ENCODE peak calls at places on chromosomes 7 and 10, in eight cellular contexts. K, C, Z, H, V, B, G and Q are unnamed samples.

GRCh38 chr10:59099536-59099935 is 76.9 kb upstream of the PHYHIPL start:
- DNase-seq in K (no peak), C (peak; percentile 66), Z (no peak), H (no peak), V (no peak), B (no peak), G (no peak), Q (no peak)

GRCh38 chr7:137909042-137909441 is 62.3 kb upstream of the DGKI start:
- DNase-seq in K (no peak), C (no peak), Z (peak; percentile 50), H (no peak), V (no peak), B (no peak), G (no peak), Q (no peak)

GRCh38 chr10:34758447-34758996 is 56.6 kb downstream of the PARD3 start:
- DNase-seq in K (no peak), C (no peak), Z (no peak), H (no peak), V (peak; percentile 94), B (no peak), G (no peak), Q (no peak)

GRCh38 chr7:1740214-1740613 is 70.1 kb downstream of the ELFN1 start:
- DNase-seq in K (no peak), C (no peak), Z (no peak), H (no peak), V (no peak), B (no peak), G (no peak), Q (no peak)

GRCh38 chr7:70477051-70478010 is 654.6 kb upstream of the GALNT17 start:
- DNase-seq in K (no peak), C (no peak), Z (no peak), H (no peak), V (no peak), B (no peak), G (no peak), Q (peak; percentile 34)

GRCh38 chr10:75751232-75751631 is 319.8 kb downstream of the LRMDA start:
- DNase-seq in K (no peak), C (no peak), Z (no peak), H (no peak), V (no peak), B (no peak), G (no peak), Q (no peak)

GRCh38 chr7:157004050-157004838 is 6.2 kb downstream of the MNX1 start:
- DNase-seq in K (no peak), C (no peak), Z (no peak), H (no peak), V (no peak), B (peak; percentile 8), G (no peak), Q (no peak)

GRCh38 chr10:15369642-15370211 is 1.4 kb downstream of the FAM171A1 start:
- DNase-seq in K (no peak), C (no peak), Z (peak; percentile 26), H (no peak), V (no peak), B (no peak), G (no peak), Q (peak; percentile 18)

GRCh38 chr10:57218382-57218781 is 857.3 kb upstream of the ZWINT start:
- DNase-seq in K (no peak), C (no peak), Z (no peak), H (no peak), V (peak; percentile 89), B (no peak), G (no peak), Q (no peak)

GRCh38 chr10:79352035-79352595 is 4.8 kb downstream of the PPIF start:
- DNase-seq in K (no peak), C (no peak), Z (no peak), H (no peak), V (no peak), B (no peak), G (no peak), Q (peak; percentile 11)

GRCh38 chr10:91313761-91314520 is 93.5 kb downstream of the PCGF5 start:
- DNase-seq in K (no peak), C (no peak), Z (no peak), H (no peak), V (no peak), B (no peak), G (no peak), Q (no peak)

GRCh38 chr10:24642921-24643678 is 80.6 kb downstream of the ARHGAP21 start:
- DNase-seq in K (no peak), C (no peak), Z (no peak), H (no peak), V (peak; percentile 80), B (peak; percentile 70), G (no peak), Q (no peak)

GRCh38 chr10:113177163-113177935 is 227.3 kb downstream of the TCF7L2 start:
- DNase-seq in K (no peak), C (no peak), Z (peak; percentile 50), H (no peak), V (no peak), B (no peak), G (no peak), Q (no peak)

GRCh38 chr7:74452748-74453320 is 872 bp upstream of the GTF2IRD1 start:
- DNase-seq in K (no peak), C (peak; percentile 88), Z (no peak), H (peak; percentile 35), V (no peak), B (no peak), G (peak; percentile 63), Q (peak; percentile 73)

GRCh38 chr10:21519981-21520436 is 5.5 kb downstream of the SKIDA1 start:
- DNase-seq in K (no peak), C (no peak), Z (no peak), H (no peak), V (no peak), B (peak; percentile 80), G (no peak), Q (no peak)

GRCh38 chr10:80500572-80501380 is 36.9 kb upstream of the SH2D4B start:
- DNase-seq in K (peak; percentile 36), C (no peak), Z (peak; percentile 74), H (no peak), V (peak; percentile 63), B (no peak), G (no peak), Q (peak; percentile 85)

GRCh38 chr7:4789194-4790077 is 14.0 kb downstream of the AP5Z1 start:
- DNase-seq in K (no peak), C (no peak), Z (no peak), H (no peak), V (no peak), B (no peak), G (no peak), Q (no peak)

GRCh38 chr7:6709808-6710207 is 3.1 kb upstream of the ZNF12 start:
- DNase-seq in K (no peak), C (no peak), Z (no peak), H (no peak), V (no peak), B (no peak), G (no peak), Q (peak; percentile 37)

GRCh38 chr7:57210871-57211270 is 78.6 kb upstream of the ZNF479 start:
- DNase-seq in K (no peak), C (no peak), Z (no peak), H (no peak), V (no peak), B (no peak), G (no peak), Q (no peak)

GRCh38 chr7:151038951-151039849 is 9.1 kb upstream of the ASIC3 start:
- DNase-seq in K (peak; percentile 85), C (peak; percentile 87), Z (peak; percentile 59), H (no peak), V (peak; percentile 86), B (no peak), G (peak; percentile 64), Q (peak; percentile 74)

GRCh38 chr10:89532476-89532875 is 2.9 kb downstream of the SLC16A12 start:
- DNase-seq in K (no peak), C (no peak), Z (no peak), H (no peak), V (no peak), B (no peak), G (no peak), Q (no peak)
- H3K27me3 ChIP-seq in K (peaks cover 71% of the 10 kb centered on the region), C (peaks cover 58% of the 10 kb centered on the region), Z (peaks cover 54% of the 10 kb centered on the region), H (peaks cover 7% of the 10 kb centered on the region), V (no peaks in the 10 kb centered on the region), B (no peaks in the 10 kb centered on the region), G (peaks cover 63% of the 10 kb centered on the region), Q (no peaks in the 10 kb centered on the region)

GRCh38 chr10:102919237-102919959 is 1.3 kb downstream of the CNNM2 start:
- DNase-seq in K (peak; percentile 41), C (peak; percentile 66), Z (no peak), H (peak; percentile 25), V (no peak), B (no peak), G (peak; percentile 21), Q (peak; percentile 23)
- H3K4me1 ChIP-seq in K (peaks cover 30% of the 10 kb centered on the region), C (peaks cover 46% of the 10 kb centered on the region), Z (peaks cover 71% of the 10 kb centered on the region), H (no peaks in the 10 kb centered on the region), V (peaks cover 36% of the 10 kb centered on the region), B (peaks cover 15% of the 10 kb centered on the region), G (peaks cover 37% of the 10 kb centered on the region), Q (peaks cover 3% of the 10 kb centered on the region)

GRCh38 chr7:87220734-87221215 is 1.2 kb upstream of the TMEM243 start:
- DNase-seq in K (no peak), C (no peak), Z (no peak), H (no peak), V (no peak), B (peak; percentile 30), G (peak; percentile 28), Q (peak; percentile 42)

GRCh38 chr7:87219545-87220025 is at the start of gene TMEM243:
- DNase-seq in K (peak; percentile 93), C (peak; percentile 86), Z (peak; percentile 84), H (peak; percentile 62), V (peak; percentile 57), B (peak; percentile 88), G (peak; percentile 86), Q (peak; percentile 80)

GRCh38 chr7:87217983-87218653 is 1.4 kb downstream of the TMEM243 start:
- DNase-seq in K (no peak), C (no peak), Z (no peak), H (no peak), V (no peak), B (no peak), G (no peak), Q (no peak)

GRCh38 chr7:87220026-87220733 is 648 bp upstream of the TMEM243 start:
- DNase-seq in K (peak; percentile 88), C (peak; percentile 90), Z (peak; percentile 78), H (peak; percentile 73), V (peak; percentile 62), B (peak; percentile 88), G (peak; percentile 90), Q (peak; percentile 79)

DNA sequence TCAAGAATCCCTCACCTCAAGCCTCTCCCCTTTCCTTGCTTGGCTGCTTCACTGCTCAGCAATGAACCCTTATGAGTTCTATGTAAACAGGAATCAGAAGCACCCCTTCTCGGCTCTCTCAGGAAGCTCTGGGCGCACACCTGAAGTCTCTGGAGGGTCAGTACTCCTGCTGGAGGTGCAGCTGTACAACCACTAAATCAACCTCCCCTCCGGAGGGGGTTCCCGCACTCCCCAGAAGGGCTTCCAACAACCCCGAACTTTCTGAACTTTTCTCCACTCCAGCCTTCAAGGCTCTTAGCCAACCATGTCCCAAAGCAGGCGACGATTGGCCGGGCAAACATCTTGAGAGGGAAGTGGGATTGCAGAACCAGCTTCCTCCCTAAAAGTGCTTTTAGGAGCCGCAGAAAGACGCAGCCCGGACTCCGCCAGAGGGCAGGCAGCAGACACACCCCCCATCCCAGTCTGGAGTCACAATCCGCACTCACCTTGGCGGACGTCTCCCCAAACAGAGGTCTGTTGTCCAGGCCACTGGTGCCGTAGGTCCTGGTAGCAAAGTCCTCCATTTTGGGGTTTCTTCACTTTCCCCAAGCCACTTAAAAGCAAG is 489 bp downstream of the TMEM243 start:
- DNase-seq in K (peak; percentile 90), C (peak; percentile 85), Z (peak; percentile 55), H (peak; percentile 33), V (peak; percentile 39), B (peak; percentile 66), G (peak; percentile 59), Q (peak; percentile 60)
- TF ChIP-seq CTCF in K (no peak), C (no peak), Z (no peak), H (no peak), V (no peak), B (peak; percentile 23), G (no peak), Q (no peak)

GRCh38 chr10:8059191-8059936 is 4.9 kb downstream of the GATA3 start:
- DNase-seq in K (no peak), C (no peak), Z (no peak), H (no peak), V (no peak), B (no peak), G (no peak), Q (no peak)
- H3K27me3 ChIP-seq in K (peaks cover 100% of the 10 kb centered on the region), C (peaks cover 98% of the 10 kb centered on the region), Z (peaks cover 100% of the 10 kb centered on the region), H (no peaks in the 10 kb centered on the region), V (no peaks in the 10 kb centered on the region), B (no peaks in the 10 kb centered on the region), G (peaks cover 99% of the 10 kb centered on the region), Q (no peaks in the 10 kb centered on the region)